ENCODE peak calls at places on chromosomes 5 and 9, in seven cellular contexts. Y is IMR-90, X is brain microvascular endothelial cell, U is left ventricle myocardium inferior, G is psoas muscle, H is AG09309, J is PC-3. B is an unnamed sample.

GRCh38 chr9:90131568-90131967 is 511.1 kb downstream of the DIRAS2 start:
- DNase-seq in G (no peak), J (no peak), Y (no peak), H (no peak), U (no peak), X (no peak), B (no peak)

GRCh38 chr9:70452365-70452764 is 37.9 kb upstream of the KLF9 start:
- DNase-seq in J (no peak), U (no peak), G (no peak), H (no peak), X (no peak), Y (no peak), B (no peak)

GRCh38 chr9:127940598-127940997 is 2.9 kb upstream of the DPM2 start:
- DNase-seq in X (no peak), J (no peak), G (no peak), H (no peak), Y (no peak), U (no peak), B (no peak)

GRCh38 chr5:43785198-43785597 is 182.2 kb downstream of the NNT start:
- DNase-seq in J (no peak), X (no peak), U (no peak), H (no peak), Y (no peak), G (no peak), B (no peak)

GRCh38 chr5:5154733-5155132 is 14.6 kb downstream of the ADAMTS16 start:
- DNase-seq in H (no peak), Y (no peak), U (no peak), G (no peak), J (no peak), X (no peak), B (no peak)

GRCh38 chr9:33044677-33045282 is 19.7 kb downstream of the DNAJA1 start:
- DNase-seq in G (no peak), H (no peak), J (peak), X (no peak), Y (no peak), U (no peak), B (peak)

GRCh38 chr9:116155700-116156045 is 2.1 kb downstream of the PAPPA start:
- DNase-seq in H (no peak), U (no peak), J (no peak), X (no peak), G (no peak), Y (peak), B (no peak)

GRCh38 chr5:15620501-15620900 is 120.5 kb downstream of the FBXL7 start:
- DNase-seq in G (no peak), U (no peak), Y (peak), J (no peak), X (peak), H (peak), B (no peak)

GRCh38 chr5:112616812-112617547 is 120.7 kb upstream of the APC start:
- DNase-seq in Y (no peak), J (no peak), X (no peak), G (no peak), H (no peak), U (no peak), B (no peak)

GRCh38 chr9:124212381-124213050 is 45.2 kb upstream of the NEK6 start:
- DNase-seq in U (no peak), H (no peak), G (no peak), Y (peak), X (peak), J (peak), B (no peak)

GRCh38 chr9:107397076-107398049 is 92.2 kb downstream of the KLF4 start:
- DNase-seq in Y (peak), X (no peak), J (peak), U (no peak), G (no peak), H (peak), B (no peak)

GRCh38 chr5:83471405-83472212 is at the start of gene VCAN:
- DNase-seq in H (peak), X (peak), Y (peak), U (peak), G (peak), J (peak), B (peak)

GRCh38 chr5:32490972-32491557 is 46.5 kb upstream of the ZFR start:
- DNase-seq in X (no peak), J (no peak), G (no peak), Y (no peak), H (no peak), U (no peak), B (no peak)

GRCh38 chr5:133891390-133891789 is 77.0 kb downstream of the C5orf15 start:
- DNase-seq in G (peak), U (no peak), Y (no peak), H (no peak), X (no peak), J (no peak), B (no peak)

GRCh38 chr5:429453-430188 is 13.4 kb upstream of the EXOC3 start:
- DNase-seq in X (peak), G (peak), U (no peak), Y (peak), H (peak), J (no peak), B (no peak)

GRCh38 chr5:174549254-174549653 is 175.1 kb upstream of the MSX2 start:
- DNase-seq in Y (no peak), U (no peak), G (no peak), J (no peak), X (no peak), H (no peak), B (no peak)

GRCh38 chr5:82804151-82804690 is 273.0 kb downstream of the TMEM167A start:
- DNase-seq in U (no peak), J (no peak), H (no peak), G (no peak), Y (no peak), X (no peak), B (no peak)

GRCh38 chr9:61667559-61668121 is 477.8 kb downstream of the SPATA31A7 start:
- DNase-seq in U (no peak), G (no peak), J (no peak), H (no peak), Y (no peak), X (no peak), B (no peak)

GRCh38 chr5:83357621-83358231 is 113.8 kb upstream of the VCAN start:
- DNase-seq in H (no peak), G (no peak), Y (no peak), J (no peak), U (no peak), X (no peak), B (no peak)

GRCh38 chr5:54180616-54181015 is 129.8 kb downstream of the ARL15 start:
- DNase-seq in U (no peak), J (no peak), G (no peak), Y (no peak), X (peak), H (peak), B (no peak)

GRCh38 chr5:59923465-59923864 is 29.9 kb upstream of the PDE4D start:
- DNase-seq in J (no peak), G (no peak), Y (peak), H (no peak), X (peak), U (no peak), B (no peak)

GRCh38 chr5:149268928-149269557 is 2.6 kb upstream of the AFAP1L1 start:
- DNase-seq in H (no peak), X (no peak), G (no peak), Y (peak), J (peak), U (no peak), B (no peak)

GRCh38 chr5:172979778-172980177 is 3.8 kb upstream of the ATP6V0E1 start:
- DNase-seq in U (no peak), J (peak), X (peak), Y (peak), H (no peak), G (no peak), B (no peak)

GRCh38 chr5:141413540-141414069 is 818 bp downstream of the PCDHGA10 start:
- DNase-seq in Y (no peak), U (no peak), G (no peak), H (no peak), X (no peak), J (no peak), B (no peak)

GRCh38 chr5:83711982-83712601 is 8.6 kb downstream of the HAPLN1 start:
- DNase-seq in H (no peak), X (peak), Y (peak), J (peak), U (no peak), G (no peak), B (peak)

GRCh38 chr5:171462136-171462927 is 42.9 kb downstream of the FGF18 start:
- DNase-seq in G (no peak), Y (no peak), U (no peak), J (no peak), H (no peak), X (no peak), B (no peak)

GRCh38 chr9:94909250-94909894 is 182.9 kb downstream of the AOPEP start:
- DNase-seq in U (no peak), Y (no peak), X (no peak), G (no peak), H (no peak), J (no peak), B (no peak)

GRCh38 chr5:146475906-146476305 is 28.8 kb downstream of the TCERG1 start:
- DNase-seq in G (no peak), Y (peak), X (peak), U (no peak), J (no peak), H (no peak), B (no peak)

GRCh38 chr5:144183254-144183889 is 12.7 kb downstream of the KCTD16 start:
- DNase-seq in Y (peak), J (peak), H (no peak), U (no peak), X (no peak), G (no peak), B (no peak)

GRCh38 chr9:108444400-108445358 is 411.1 kb downstream of the ACTL7B start:
- DNase-seq in X (peak), H (peak), Y (peak), U (no peak), J (peak), G (no peak), B (no peak)

GRCh38 chr5:140153905-140154304 is 21.1 kb upstream of the CYSTM1 start:
- DNase-seq in U (no peak), Y (no peak), X (no peak), G (no peak), H (no peak), J (no peak), B (no peak)

GRCh38 chr5:1135696-1136525 is 24.0 kb upstream of the SLC12A7 start:
- DNase-seq in Y (no peak), X (no peak), J (no peak), G (no peak), H (no peak), U (no peak), B (no peak)

GRCh38 chr9:21682376-21682775 is 120.1 kb upstream of the MTAP start:
- DNase-seq in U (no peak), J (no peak), G (no peak), X (no peak), H (no peak), Y (no peak), B (no peak)

GRCh38 chr5:121144764-121145163 is 680.7 kb downstream of the PRR16 start:
- DNase-seq in U (no peak), Y (peak), G (no peak), H (peak), X (no peak), J (peak), B (no peak)

DNA sequence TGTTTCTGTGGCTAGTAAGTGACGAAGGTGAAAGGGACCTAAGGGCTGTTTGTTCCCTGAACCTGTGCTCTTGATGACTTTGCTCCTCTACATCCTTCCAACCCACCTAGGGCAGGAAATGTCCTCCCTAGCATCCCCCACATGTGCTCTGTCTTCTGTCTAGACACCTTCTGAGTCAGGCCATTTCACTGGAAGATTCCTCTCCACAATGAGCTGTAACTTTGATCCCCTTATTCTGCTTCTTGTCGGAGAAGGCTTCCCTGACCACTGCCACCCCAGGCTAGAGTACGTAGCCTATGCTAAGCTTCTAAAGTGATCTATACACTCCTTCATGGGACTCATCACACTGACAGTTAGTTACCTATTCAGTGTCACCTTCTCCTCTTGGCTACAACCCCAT is 21.7 kb downstream of the SPAAR start:
- DNase-seq in X (no peak), H (no peak), J (no peak), U (no peak), Y (no peak), G (no peak), B (no peak)
- TF ChIP-seq CTCF in X (no peak), H (no peak), J (no peak), U (no peak), Y (no peak), G (no peak), B (no peak)

GRCh38 chr5:94184870-94185269 is 433.5 kb downstream of the KIAA0825 start:
- DNase-seq in Y (no peak), J (no peak), X (no peak), U (no peak), H (no peak), G (no peak), B (no peak)

GRCh38 chr5:94180761-94181160 is 437.6 kb downstream of the KIAA0825 start:
- DNase-seq in U (no peak), J (no peak), X (no peak), G (no peak), H (no peak), Y (no peak), B (no peak)

DNA sequence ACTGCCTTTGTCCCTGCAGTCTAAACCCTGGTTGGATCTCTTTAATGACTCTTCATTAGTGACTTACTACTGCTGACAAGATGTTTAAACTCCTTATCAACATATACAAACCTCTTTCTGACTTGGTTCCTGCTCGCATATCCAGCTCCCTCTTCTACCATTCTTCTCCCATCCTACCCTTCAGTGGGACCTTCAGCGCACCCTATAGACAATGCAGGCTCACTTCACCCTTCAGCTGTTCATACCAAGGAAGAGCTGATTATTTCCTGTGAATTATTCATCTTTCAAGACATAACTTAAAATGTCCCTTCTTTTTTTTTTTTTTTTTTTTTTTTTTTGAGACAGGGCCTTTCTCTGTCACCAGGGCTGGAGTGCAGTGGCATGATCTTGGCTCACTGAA is 436.5 kb downstream of the KIAA0825 start:
- DNase-seq in Y (peak), J (no peak), X (no peak), U (no peak), G (no peak), H (no peak), B (no peak)
- TF ChIP-seq CTCF in Y (peak), J (peak), X (peak), U (no peak), G (no peak), H (no peak), B (no peak)

DNA sequence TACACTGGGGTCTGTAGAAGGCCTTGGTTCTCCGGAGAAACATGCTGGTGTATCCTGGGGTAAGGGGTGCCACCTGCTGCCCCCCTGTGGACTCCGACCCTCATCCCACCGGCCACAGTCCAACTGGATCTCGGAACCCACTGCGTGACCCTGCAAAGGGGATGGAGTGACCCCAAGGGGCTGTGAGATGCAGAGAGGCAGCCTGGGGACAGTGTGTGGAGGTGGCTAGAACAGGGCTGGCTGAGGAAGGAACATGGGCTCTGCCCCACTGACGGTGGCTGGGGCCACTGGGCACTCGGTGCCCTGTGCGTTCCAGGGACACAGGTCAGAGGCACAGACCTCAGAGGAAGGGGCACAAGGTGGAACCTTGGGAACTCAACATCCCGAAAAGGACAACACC is 2.3 kb downstream of the NACC2 start:
- DNase-seq in X (no peak), J (no peak), G (peak), H (no peak), Y (no peak), U (no peak), B (no peak)
- TF ChIP-seq CTCF in X (peak), J (no peak), G (no peak), H (no peak), Y (no peak), U (no peak), B (no peak)

DNA sequence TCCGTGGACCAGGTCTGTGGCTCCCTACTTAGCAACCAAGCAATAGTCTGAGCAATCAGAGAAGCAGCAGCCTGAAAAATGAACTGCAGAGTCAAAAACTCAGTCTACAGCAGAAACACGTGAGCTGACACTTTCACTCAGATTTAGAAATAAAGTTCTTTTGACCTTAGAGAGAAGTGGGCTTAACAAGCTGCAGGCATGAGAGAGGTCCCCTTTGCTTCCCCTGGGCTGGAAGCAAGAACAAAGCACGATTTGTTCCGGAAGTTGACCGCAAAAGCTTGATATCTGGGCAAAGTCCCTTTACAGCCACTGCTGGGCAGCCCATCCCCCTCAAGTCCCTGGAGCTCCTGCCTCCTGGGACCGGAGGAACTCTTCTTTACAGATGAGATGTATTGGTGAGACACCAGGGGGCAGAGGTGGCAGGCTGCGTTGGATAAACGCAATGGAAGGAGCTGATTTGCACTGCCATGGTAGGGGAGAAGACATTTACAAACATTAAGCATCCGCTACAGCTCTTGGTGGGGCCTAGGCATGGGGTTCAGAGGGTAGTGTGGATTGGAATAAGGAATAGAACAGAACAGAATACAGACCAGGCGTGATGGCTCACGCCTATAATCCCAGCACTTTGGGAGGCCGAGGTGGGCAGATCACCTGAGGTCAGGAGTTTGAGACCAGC is 5.8 kb upstream of the SOWAHA start:
- DNase-seq in U (no peak), G (no peak), H (no peak), J (no peak), Y (no peak), X (no peak), B (peak)
- TF ChIP-seq CTCF in U (no peak), G (no peak), H (no peak), J (no peak), Y (peak), X (peak), B (no peak)

DNA sequence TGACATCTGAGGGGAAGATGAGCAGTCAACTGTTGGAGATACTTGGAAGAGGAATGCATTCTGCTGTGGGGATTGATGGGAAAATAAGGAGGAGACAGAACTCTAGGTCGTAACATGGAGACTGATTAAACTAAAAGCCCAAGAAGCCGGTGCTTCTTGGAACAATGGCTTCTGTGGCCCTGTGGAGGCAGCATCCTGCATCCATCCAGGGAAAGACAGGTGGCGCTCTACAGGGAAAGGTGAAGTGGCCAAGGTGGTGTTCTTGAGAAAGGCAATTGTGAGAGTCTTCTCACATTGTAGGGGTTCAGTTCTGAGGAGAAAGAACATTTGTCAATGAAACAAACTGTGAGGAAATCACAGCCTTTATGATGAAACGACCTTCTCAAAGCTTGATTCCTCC is 31.2 kb downstream of the ZFAND5 start:
- DNase-seq in Y (no peak), H (no peak), X (no peak), U (no peak), G (no peak), J (no peak), B (no peak)
- TF ChIP-seq CTCF in Y (no peak), H (no peak), X (peak), U (no peak), G (peak), J (peak), B (no peak)

GRCh38 chr9:2800385-2801179 is 43.3 kb downstream of the PUM3 start:
- DNase-seq in Y (peak), U (no peak), G (no peak), X (no peak), J (no peak), H (no peak), B (no peak)
- TF ChIP-seq CTCF in Y (peak), U (peak), G (peak), X (peak), J (peak), H (peak), B (no peak)

DNA sequence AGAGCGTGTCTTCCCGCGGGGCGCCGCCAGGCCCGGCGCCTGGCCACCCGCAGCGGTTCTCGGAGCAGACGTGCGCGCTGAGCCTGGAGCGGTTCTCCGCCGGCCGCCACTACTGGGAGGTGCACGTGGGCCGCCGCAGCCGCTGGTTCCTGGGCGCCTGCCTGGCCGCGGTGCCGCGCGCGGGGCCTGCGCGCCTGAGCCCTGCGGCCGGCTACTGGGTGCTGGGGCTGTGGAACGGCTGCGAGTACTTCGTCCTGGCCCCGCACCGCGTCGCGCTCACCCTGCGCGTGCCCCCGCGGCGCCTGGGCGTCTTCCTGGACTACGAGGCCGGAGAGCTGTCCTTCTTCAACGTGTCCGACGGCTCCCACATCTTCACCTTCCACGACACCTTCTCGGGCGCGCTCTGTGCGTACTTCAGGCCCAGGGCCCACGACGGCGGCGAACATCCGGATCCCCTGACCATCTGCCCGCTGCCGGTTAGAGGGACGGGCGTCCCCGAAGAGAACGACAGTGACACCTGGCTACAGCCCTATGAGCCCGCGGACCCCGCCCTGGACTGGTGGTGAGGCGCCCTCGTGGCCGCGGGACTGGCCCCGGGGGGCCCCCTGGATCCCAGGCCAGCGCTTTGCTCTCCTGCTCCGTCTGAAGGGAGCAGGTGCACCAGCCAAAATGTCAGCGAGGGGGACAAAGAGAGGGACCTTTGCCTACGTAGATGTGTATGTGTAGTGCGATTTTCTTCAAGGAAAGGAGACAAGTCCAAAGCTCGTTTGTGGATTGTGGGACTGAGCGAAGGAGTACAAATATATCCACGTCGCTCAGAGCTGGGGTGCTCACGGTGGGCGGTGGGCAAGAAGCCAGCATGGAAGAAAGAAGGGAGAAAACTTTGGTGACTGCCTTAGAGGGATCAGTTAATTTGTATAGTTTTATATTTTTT is 19.5 kb downstream of the BTNL9 start:
- DNase-seq in X (no peak), Y (no peak), J (no peak), H (no peak), U (no peak), G (no peak), B (no peak)
- TF ChIP-seq CTCF in X (no peak), Y (no peak), J (no peak), H (no peak), U (no peak), G (no peak), B (no peak)